ENCODE peak calls at places on chromosomes 7 and 10, in eight cellular contexts. N is neural progenitor cell, I is fibroblast of lung, L is NT2/D1, Z is MM.1S, P is GM23248, A is endothelial cell of umbilical vein, Q is SK-N-SH. B is an unnamed sample. For H3K27me3, the result is how much of the 10 kb centered on the place peaks cover.

GRCh38 chr7:81725496-81726117 is 44.2 kb downstream of the HGF start:
- DNase-seq in A (no peak), Q (peak), L (no peak), I (peak), P (peak), Z (no peak), N (no peak), B (no peak)

GRCh38 chr10:44801383-44802327 is 109.5 kb upstream of the TMEM72 start:
- DNase-seq in N (no peak), L (no peak), I (peak), P (peak), Z (no peak), A (peak), Q (no peak), B (peak)

GRCh38 chr7:11527707-11528106 is 304.3 kb downstream of the THSD7A start:
- DNase-seq in A (no peak), Z (no peak), I (no peak), Q (no peak), N (peak), L (no peak), P (no peak), B (no peak)

GRCh38 chr10:113880236-113880635 is 25.8 kb downstream of the NHLRC2 start:
- DNase-seq in L (no peak), Q (no peak), N (no peak), Z (no peak), A (peak), P (peak), I (peak), B (no peak)

GRCh38 chr10:119896061-119896655 is 3.6 kb downstream of the SEC23IP start:
- DNase-seq in L (no peak), N (no peak), Q (no peak), P (peak), Z (no peak), A (no peak), I (peak), B (peak)

GRCh38 chr7:101058355-101058754 is 26.9 kb upstream of the TRIM56 start:
- DNase-seq in P (peak), L (peak), Z (peak), Q (no peak), I (peak), A (peak), N (peak), B (peak)

GRCh38 chr10:60573342-60573741 is 183.7 kb upstream of the ANK3 start:
- DNase-seq in L (no peak), I (peak), P (peak), N (peak), A (no peak), Q (no peak), Z (peak), B (no peak)

GRCh38 chr10:71725998-71726672 is 6.6 kb upstream of the C10orf105 start:
- DNase-seq in N (peak), Z (peak), A (peak), L (peak), P (peak), I (peak), Q (peak), B (peak)

DNA sequence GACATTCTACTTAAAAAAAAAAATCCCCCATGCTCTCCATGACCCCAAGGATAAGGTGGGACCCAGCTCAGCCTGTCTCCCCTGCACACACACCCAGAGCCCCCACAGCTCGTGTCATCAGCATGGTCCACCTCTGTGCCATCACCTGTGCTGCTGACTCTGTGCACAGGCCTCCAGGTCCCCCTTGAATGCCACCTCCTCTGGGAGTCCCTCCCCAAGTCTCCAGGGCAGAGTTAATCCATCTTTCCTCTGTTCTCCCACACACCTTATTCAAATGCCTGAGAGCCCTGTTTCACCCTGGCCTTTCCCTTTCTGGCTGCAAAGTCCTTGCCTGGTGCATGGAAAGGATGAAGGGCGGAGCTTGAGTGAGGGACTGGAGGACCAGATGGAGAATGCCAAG is 194.1 kb upstream of the LYZL2 start:
- DNase-seq in I (no peak), Z (no peak), L (no peak), N (no peak), Q (no peak), P (no peak), A (no peak), B (no peak)
- H3K9ac ChIP-seq in I (no peak), Z (no peak), L (no peak), N (no peak), Q (no peak), P (no peak), A (no peak), B (no peak)

DNA sequence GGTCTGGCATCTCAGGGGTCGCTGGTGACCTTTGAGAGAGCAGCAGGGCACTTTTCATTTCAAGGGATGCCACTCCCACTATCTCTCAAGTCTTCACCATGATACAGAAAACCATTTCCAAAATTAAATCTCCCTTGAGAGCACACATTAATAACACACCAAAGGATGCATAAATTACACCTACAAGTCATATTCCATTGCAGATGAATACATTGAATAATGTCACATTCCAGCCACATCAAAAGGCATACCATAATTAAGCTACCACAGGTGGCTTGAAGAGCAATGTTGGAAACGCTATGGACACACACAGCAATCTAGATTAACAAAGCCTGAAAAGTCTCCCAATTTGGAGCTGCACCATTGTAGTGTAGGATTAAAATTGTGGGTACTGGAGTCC is 353.3 kb upstream of the ZMIZ1 start:
- DNase-seq in P (no peak), A (no peak), Q (no peak), Z (no peak), I (peak), N (no peak), L (no peak), B (no peak)
- H3K27me3 ChIP-seq in P (under half), A (under half), Q (under half), Z (under half), I (under half), N (under half), L (under half), B (under half)

GRCh38 chr10:68329506-68329861 is 2.4 kb upstream of the HNRNPH3 start:
- DNase-seq in A (no peak), Q (no peak), P (no peak), N (no peak), Z (no peak), I (no peak), L (no peak), B (no peak)

GRCh38 chr10:68331455-68332258 is at the start of gene HNRNPH3:
- DNase-seq in A (peak), P (peak), L (peak), I (peak), Z (peak), N (peak), Q (peak), B (peak)

GRCh38 chr10:68332259-68333057 is at the start of gene PBLD:
- DNase-seq in Q (peak), L (peak), Z (peak), N (peak), A (peak), I (peak), P (peak), B (peak)

GRCh38 chr10:68330852-68331454 is 911 bp upstream of the HNRNPH3 start:
- DNase-seq in Z (no peak), I (peak), Q (no peak), P (peak), A (no peak), L (no peak), N (peak), B (peak)

DNA sequence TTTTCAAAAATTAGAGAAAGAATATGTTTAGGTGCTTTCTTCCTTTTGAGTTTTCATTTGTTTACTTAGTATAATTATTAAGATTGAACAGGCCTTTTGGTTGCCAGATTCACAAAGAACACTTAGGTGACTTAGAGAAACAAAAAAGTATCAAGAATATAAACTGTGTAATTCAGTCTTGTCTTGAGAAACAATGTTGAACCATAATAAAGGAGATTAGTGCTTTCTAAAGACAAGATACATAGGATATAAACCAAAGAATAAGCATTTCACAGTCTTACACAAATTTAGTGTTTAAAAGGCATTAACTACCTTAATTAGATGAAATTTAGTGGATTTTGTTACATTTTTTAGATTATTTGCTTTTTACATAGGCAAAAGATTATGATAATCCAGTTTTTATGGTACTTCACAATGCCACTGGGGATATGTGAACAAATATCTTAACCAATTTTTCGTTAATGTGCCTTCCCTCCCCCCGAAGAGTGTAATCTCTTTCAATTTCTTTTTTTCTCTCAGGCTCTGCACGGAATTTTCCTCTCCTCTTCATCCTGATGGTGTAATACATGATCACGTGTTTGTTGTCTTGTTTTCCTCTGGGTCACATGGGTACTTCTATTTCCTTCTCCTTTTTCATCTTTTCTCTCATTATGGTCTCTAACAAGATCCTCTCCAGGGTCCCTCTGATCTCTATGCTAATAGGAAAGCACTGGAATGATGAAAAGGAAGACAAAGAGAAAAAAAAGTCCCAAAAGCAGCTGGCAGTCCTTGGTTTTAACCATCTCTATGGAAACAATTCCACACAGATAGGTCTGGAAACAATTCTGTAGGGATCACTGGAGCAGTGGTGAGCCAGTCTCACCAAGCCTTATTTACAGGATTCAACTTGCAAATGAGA is 3.7 kb upstream of the HNRNPH3 start:
- DNase-seq in A (peak), Z (no peak), I (peak), P (peak), L (no peak), N (peak), Q (peak), B (no peak)
- H3K4me3 ChIP-seq in A (no peak), Z (peak), I (peak), P (peak), L (no peak), N (peak), Q (no peak), B (no peak)

DNA sequence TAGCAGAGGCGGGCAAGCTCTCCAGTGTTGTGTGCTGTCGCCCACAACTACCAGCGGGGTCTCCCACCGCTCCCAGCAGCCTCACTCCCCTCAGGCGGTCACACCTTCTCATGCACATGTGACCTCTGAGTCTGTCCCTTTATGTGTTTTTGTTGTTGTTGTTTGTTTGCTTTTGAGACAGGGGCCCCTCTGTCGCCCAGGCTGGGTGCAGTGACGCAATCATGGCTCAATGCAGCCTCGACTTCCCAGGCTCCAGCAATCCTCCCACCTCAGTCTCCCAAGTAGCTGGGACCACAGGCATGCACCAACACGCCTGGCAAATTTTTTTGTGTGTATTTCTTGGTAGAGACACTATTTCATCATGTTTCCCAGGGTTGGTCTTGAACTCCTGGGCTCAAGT is 1.5 kb downstream of the CPSF4 start:
- DNase-seq in P (peak), N (no peak), L (no peak), Z (no peak), I (peak), Q (no peak), A (no peak), B (no peak)
- H3K9ac ChIP-seq in P (peak), N (peak), L (peak), Z (peak), I (no peak), Q (peak), A (no peak), B (no peak)

DNA sequence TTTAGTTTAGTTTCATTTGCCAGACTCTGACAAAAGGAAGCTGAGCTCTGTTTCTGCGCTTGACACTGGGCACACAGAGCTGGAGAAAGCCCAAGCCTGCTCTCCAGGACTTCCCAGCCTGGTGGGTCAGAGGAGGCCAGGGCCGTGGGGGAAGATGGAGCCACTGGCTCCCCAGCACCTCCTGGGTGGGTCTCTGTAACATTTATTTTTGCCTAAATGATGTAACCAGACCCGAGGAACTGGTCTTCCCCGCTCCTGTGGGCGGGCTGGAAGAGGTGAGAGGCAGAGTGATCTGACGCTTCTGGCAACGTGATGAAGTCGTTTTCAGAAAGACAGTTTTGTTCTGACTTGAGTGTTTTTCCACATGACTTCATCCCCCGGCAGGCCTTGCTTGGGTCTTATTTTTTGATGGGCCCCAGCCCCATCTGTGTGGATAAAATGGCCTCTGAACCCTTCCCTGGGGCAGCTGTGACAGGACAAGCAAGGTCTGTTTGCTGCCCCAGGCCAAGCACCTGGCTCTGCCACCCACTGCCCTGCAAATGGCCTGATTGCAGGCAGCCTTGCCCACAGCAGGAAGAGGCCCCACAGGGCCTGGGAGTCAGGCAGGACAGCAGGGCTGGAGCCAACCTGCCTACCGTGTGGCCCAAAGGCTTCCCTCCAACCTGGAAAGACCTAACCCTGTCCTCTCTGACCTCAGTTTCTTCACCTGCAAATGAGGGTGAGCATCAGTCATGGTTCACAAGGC is 304.9 kb upstream of the ZMIZ1 start:
- DNase-seq in L (no peak), A (no peak), Q (no peak), P (no peak), Z (no peak), I (no peak), N (no peak), B (no peak)
- H3K27me3 ChIP-seq in L (under half), A (under half), Q (under half), P (under half), Z (under half), I (under half), N (under half), B (under half)

GRCh38 chr10:49113741-49114141 is 1.6 kb downstream of the VSTM4 start:
- DNase-seq in I (peak), A (no peak), N (no peak), P (peak), L (no peak), Z (no peak), Q (no peak), B (no peak)
- H3K4me3 ChIP-seq in I (no peak), A (no peak), N (no peak), P (peak), L (no peak), Z (no peak), Q (no peak), B (no peak)

DNA sequence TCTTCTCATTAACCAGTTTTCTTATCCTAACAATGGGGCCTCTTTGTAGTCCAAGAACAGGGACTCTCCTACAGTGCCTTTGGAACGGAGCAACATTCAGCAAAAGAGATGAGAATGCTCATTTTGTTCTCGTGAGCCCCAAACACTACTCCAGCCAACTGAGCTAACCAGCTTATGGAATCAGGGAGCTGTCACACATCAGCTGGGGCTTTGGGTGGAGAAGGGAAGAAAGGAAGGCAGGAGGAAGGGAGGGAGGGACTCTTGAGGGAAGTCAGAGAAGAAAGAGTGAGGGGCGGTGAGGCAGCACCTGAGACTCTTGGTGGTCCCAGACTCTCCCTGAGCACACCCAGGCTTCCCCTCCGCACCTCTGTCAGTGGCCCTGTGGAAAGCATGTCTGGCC is 123.1 kb downstream of the CLEC2L start:
- DNase-seq in I (no peak), Q (no peak), Z (no peak), L (no peak), N (no peak), A (no peak), P (no peak), B (no peak)
- H3K9ac ChIP-seq in I (no peak), Q (no peak), Z (no peak), L (no peak), N (no peak), A (no peak), P (no peak), B (no peak)

B was measured in colonic mucosa.